ENCODE peak calls at places on chromosomes 7 and 10, in four cellular contexts. E is HCT116, C is K562, G is SK-N-SH. M is an unnamed sample.

GRCh38 chr10:131842351-131843088 is 58.3 kb upstream of the PPP2R2D start:
- DNase-seq in E (no peak), C (no peak), G (no peak), M (no peak)

GRCh38 chr7:57250801-57251200 is 118.6 kb upstream of the ZNF479 start:
- DNase-seq in E (no peak), C (no peak), G (no peak), M (no peak)

GRCh38 chr10:132942101-132942739 is at the start of gene CFAP46:
- DNase-seq in E (peak), C (no peak), G (peak), M (no peak)

GRCh38 chr7:22140597-22140996 is 194.9 kb upstream of the CDCA7L start:
- DNase-seq in E (no peak), C (no peak), G (no peak), M (no peak)

GRCh38 chr7:83996879-83997278 is 197.7 kb downstream of the SEMA3A start:
- DNase-seq in E (no peak), C (no peak), G (no peak), M (no peak)

GRCh38 chr7:151550601-151551286 is 31.0 kb upstream of the RHEB start:
- DNase-seq in E (no peak), C (no peak), G (no peak), M (no peak)

GRCh38 chr10:15369642-15370211 is 1.4 kb downstream of the FAM171A1 start:
- DNase-seq in E (no peak), C (no peak), G (peak), M (no peak)

GRCh38 chr10:17851611-17852010 is 42.5 kb downstream of the MRC1 start:
- DNase-seq in E (no peak), C (no peak), G (no peak), M (peak)

GRCh38 chr7:11436773-11437524 is 395.0 kb downstream of the THSD7A start:
- DNase-seq in E (no peak), C (no peak), G (no peak), M (no peak)

DNA sequence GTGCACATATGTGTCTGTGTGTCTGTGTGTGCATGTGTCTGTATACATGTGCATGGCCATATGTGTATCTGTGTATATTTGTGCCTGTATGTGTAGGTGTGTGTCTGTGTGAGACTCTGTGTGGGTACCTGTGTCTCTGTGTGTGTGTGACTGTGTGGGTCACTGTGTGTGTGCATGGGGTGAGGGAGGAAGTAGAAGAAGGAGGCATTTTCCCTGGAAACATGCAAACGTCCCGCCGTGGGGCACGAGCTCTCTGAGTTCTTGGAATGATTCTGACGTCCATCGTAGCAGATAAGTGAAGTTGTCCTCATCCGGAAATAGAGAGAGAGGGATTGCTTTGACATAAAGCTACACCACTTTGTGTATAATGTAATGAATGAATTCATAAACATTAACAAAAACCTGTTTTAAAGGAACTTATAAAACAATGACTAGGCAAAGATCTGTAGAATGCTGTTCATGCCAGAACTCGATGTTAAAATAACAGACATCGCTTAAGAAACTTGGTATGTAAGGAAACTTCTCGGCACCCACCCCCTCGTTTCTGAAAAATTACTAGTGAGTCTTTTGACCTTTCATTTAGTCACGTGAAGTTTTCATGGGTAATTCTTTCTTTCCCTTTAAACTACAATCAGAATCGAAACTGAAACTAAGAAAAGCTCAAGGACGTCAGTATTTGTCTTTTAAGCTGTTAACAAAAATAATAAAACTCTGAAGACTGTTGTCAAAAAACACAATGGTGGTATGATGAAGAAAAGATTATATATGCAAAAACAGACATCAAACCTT is 43.6 kb upstream of the KLF6 start:
- DNase-seq in E (no peak), C (peak), G (no peak), M (no peak)
- TF ChIP-seq JUND in E (no peak), C (peak), G (no peak), M (no peak)

GRCh38 chr10:102394079-102394800 is 1.3 kb upstream of the NFKB2 start:
- DNase-seq in E (peak), C (peak), G (peak), M (peak)
- TF ChIP-seq JUND in E (no peak), C (no peak), G (no peak), M (no peak)

GRCh38 chr7:141864765-141865447 is 23.6 kb upstream of the PRSS37 start:
- DNase-seq in E (no peak), C (no peak), G (no peak), M (no peak)
- TF ChIP-seq JUND in E (no peak), C (no peak), G (no peak), M (no peak)

DNA sequence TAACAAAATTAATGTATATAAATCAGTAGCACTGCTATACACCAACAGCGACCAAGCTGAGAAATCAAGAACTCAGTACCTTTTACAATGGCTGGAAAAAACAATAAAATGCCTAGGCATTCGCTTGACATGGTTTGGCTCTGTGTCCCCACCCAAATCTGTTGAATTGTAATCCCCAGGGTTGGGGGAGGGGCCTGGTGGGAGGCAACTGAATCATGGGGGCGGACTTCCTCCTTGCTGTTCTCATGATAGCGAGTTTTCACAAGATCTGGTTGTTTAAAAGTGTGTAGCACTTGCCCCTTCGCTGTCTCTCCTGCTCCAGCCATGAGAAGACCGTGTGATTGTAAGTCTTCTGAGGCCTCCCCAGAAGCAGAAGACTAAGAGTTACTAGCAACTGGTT is 8.6 kb downstream of the ZNF786 start:
- DNase-seq in E (no peak), C (no peak), G (no peak), M (no peak)
- TF ChIP-seq JUND in E (no peak), C (no peak), G (no peak), M (no peak)

GRCh38 chr10:49611815-49612512 is 1.9 kb downstream of the SLC18A3 start:
- DNase-seq in E (no peak), C (no peak), G (no peak), M (no peak)
- TF ChIP-seq JUND in E (no peak), C (no peak), G (no peak), M (no peak)

GRCh38 chr10:97408496-97408992 is 7.4 kb upstream of the RRP12 start:
- DNase-seq in E (no peak), C (no peak), G (no peak), M (peak)

GRCh38 chr10:97407211-97407951 is 6.2 kb upstream of the RRP12 start:
- DNase-seq in E (peak), C (peak), G (peak), M (peak)

GRCh38 chr10:97412891-97413304 is 11.8 kb upstream of the RRP12 start:
- DNase-seq in E (peak), C (no peak), G (no peak), M (peak)

GRCh38 chr10:97407952-97408248 is 6.8 kb upstream of the RRP12 start:
- DNase-seq in E (no peak), C (no peak), G (no peak), M (no peak)

GRCh38 chr10:97411411-97411810 is 10.3 kb upstream of the RRP12 start:
- DNase-seq in E (no peak), C (no peak), G (no peak), M (no peak)
- TF ChIP-seq JUND in E (no peak), C (no peak), G (no peak), M (no peak)

GRCh38 chr10:51422311-51423120 is 276.9 kb downstream of the CSTF2T start:
- DNase-seq in E (peak), C (peak), G (peak), M (peak)
- TF ChIP-seq JUND in E (no peak), C (no peak), G (no peak), M (no peak)

GRCh38 chr7:129864042-129864441 is 88.7 kb downstream of the UBE2H start:
- DNase-seq in E (no peak), C (no peak), G (no peak), M (no peak)
- TF ChIP-seq JUND in E (no peak), C (no peak), G (no peak), M (no peak)

GRCh38 chr10:69864321-69864720 is 62.6 kb downstream of the COL13A1 start:
- DNase-seq in E (peak), C (no peak), G (no peak), M (no peak)
- TF ChIP-seq JUND in E (peak), C (no peak), G (peak), M (no peak)

GRCh38 chr10:4704034-4704545 is 121.9 kb upstream of the AKR1E2 start:
- DNase-seq in E (peak), C (no peak), G (no peak), M (no peak)
- TF ChIP-seq JUND in E (peak), C (no peak), G (peak), M (no peak)